ENCODE peak calls at places on chromosomes 5 and 9, in ten cellular contexts. J, U, M, K, T, Y, C, S, E and N are unnamed samples. For H3K4me1, the result is how much of the 10 kb centered on the place peaks cover.

GRCh38 chr5:58544195-58544594 is 38.7 kb upstream of the RAB3C start:
- DNase-seq in Y (no peak), K (no peak), C (peak), M (no peak), E (no peak), J (no peak), T (no peak), U (no peak), S (no peak), N (peak)

GRCh38 chr9:76866689-76867088 is 39.2 kb downstream of the PRUNE2 start:
- DNase-seq in E (peak), Y (no peak), S (peak), J (no peak), M (peak), K (no peak), T (no peak), U (no peak), C (no peak), N (no peak)

GRCh38 chr5:139575751-139576150 is 14.6 kb downstream of the UBE2D2 start:
- DNase-seq in M (no peak), J (no peak), U (no peak), E (no peak), K (no peak), T (no peak), C (no peak), S (no peak), Y (no peak), N (no peak)

GRCh38 chr9:69173497-69173890 is 583 bp upstream of the TJP2 start:
- DNase-seq in S (no peak), T (no peak), K (no peak), M (peak), C (no peak), U (no peak), E (no peak), Y (peak), J (no peak), N (no peak)

GRCh38 chr5:14472986-14473567 is 108.5 kb upstream of the OTULINL start:
- DNase-seq in U (no peak), S (no peak), M (no peak), K (no peak), C (no peak), T (no peak), E (no peak), J (no peak), Y (no peak), N (no peak)

GRCh38 chr5:122501087-122501435 is 189.0 kb downstream of the SNCAIP start:
- DNase-seq in S (no peak), K (no peak), U (no peak), T (no peak), J (no peak), E (peak), M (peak), C (no peak), Y (no peak), N (no peak)

GRCh38 chr9:74953235-74953741 is 576 bp upstream of the C9orf40 start:
- DNase-seq in C (peak), J (no peak), T (no peak), U (no peak), E (no peak), Y (no peak), M (no peak), S (no peak), K (no peak), N (peak)

GRCh38 chr5:1804001-1804690 is 2.9 kb downstream of the NDUFS6 start:
- DNase-seq in E (peak), T (no peak), C (no peak), S (no peak), M (no peak), Y (no peak), J (no peak), K (no peak), U (peak), N (no peak)

GRCh38 chr5:146568161-146568560 is 52.2 kb upstream of the GPR151 start:
- DNase-seq in M (no peak), S (no peak), J (no peak), U (no peak), T (no peak), Y (no peak), K (no peak), C (no peak), E (no peak), N (no peak)

GRCh38 chr9:20321683-20322082 is 300.6 kb downstream of the MLLT3 start:
- DNase-seq in T (no peak), K (no peak), M (no peak), C (no peak), E (no peak), U (no peak), J (no peak), Y (no peak), S (no peak), N (no peak)

GRCh38 chr9:94922691-94923107 is 196.2 kb downstream of the AOPEP start:
- DNase-seq in C (peak), Y (no peak), K (no peak), S (peak), M (no peak), T (no peak), J (no peak), U (no peak), E (peak), N (peak)

GRCh38 chr5:172370648-172371248 is 83.6 kb downstream of the SH3PXD2B start:
- DNase-seq in J (peak), C (peak), U (no peak), S (peak), T (no peak), Y (peak), K (no peak), E (peak), M (peak), N (peak)

GRCh38 chr5:135462304-135462703 is 10.2 kb upstream of the TIFAB start:
- DNase-seq in S (peak), K (no peak), J (peak), U (no peak), C (peak), M (peak), E (peak), Y (peak), T (no peak), N (peak)

GRCh38 chr5:17037751-17038150 is 101.7 kb upstream of the MYO10 start:
- DNase-seq in S (peak), M (peak), T (no peak), C (no peak), K (no peak), Y (no peak), J (no peak), U (no peak), E (peak), N (no peak)

GRCh38 chr9:42388146-42388690 is 204.8 kb downstream of the SPATA31A6 start:
- DNase-seq in J (no peak), U (no peak), S (no peak), E (no peak), C (no peak), K (no peak), T (peak), M (no peak), Y (no peak), N (no peak)

GRCh38 chr5:157828949-157829639 is 29.9 kb downstream of the CLINT1 start:
- DNase-seq in U (no peak), M (no peak), T (no peak), E (no peak), K (no peak), Y (peak), J (no peak), S (peak), C (no peak), N (peak)

GRCh38 chr5:17796757-17797398 is 162.6 kb downstream of the TAF11L14 start:
- DNase-seq in S (peak), J (no peak), T (no peak), M (peak), U (no peak), C (no peak), Y (no peak), K (no peak), E (no peak), N (no peak)

GRCh38 chr5:88957000-88957399 is 74.0 kb upstream of the MEF2C start:
- DNase-seq in E (no peak), C (no peak), J (no peak), K (no peak), U (no peak), Y (no peak), S (no peak), T (no peak), M (no peak), N (no peak)

GRCh38 chr5:168204165-168204564 is 87.3 kb upstream of the WWC1 start:
- DNase-seq in T (no peak), C (no peak), U (no peak), E (no peak), S (no peak), Y (no peak), K (no peak), M (no peak), J (no peak), N (no peak)

GRCh38 chr9:91915524-91916266 is 34.3 kb downstream of the ROR2 start:
- DNase-seq in E (peak), M (no peak), J (no peak), S (no peak), K (no peak), C (no peak), Y (no peak), T (no peak), U (no peak), N (no peak)
- H3K4me1 ChIP-seq in E (under half), M (under half), J (half or more), S (under half), K (under half), C (under half), Y (under half), T (under half), U (under half), N (under half)

GRCh38 chr5:56853710-56854109 is 38.4 kb downstream of the MAP3K1 start:
- DNase-seq in S (no peak), M (no peak), C (no peak), U (no peak), K (no peak), E (no peak), Y (no peak), J (no peak), T (no peak), N (no peak)
- H3K4me1 ChIP-seq in S (under half), M (under half), C (under half), U (under half), K (under half), E (under half), Y (under half), J (half or more), T (under half), N (under half)

GRCh38 chr9:98989036-98990000 is 45.6 kb downstream of the COL15A1 start:
- DNase-seq in T (peak), M (peak), Y (no peak), S (peak), J (no peak), K (peak), U (peak), C (peak), E (peak), N (peak)
- H3K4me1 ChIP-seq in T (under half), M (under half), Y (under half), S (under half), J (under half), K (under half), U (under half), C (under half), E (under half), N (under half)

GRCh38 chr9:89442501-89442978 is 55.4 kb downstream of the SEMA4D start:
- DNase-seq in E (no peak), U (no peak), T (no peak), J (no peak), Y (no peak), K (no peak), M (no peak), S (no peak), C (peak), N (no peak)

GRCh38 chr9:89440951-89441654 is 56.8 kb downstream of the SEMA4D start:
- DNase-seq in Y (no peak), J (peak), E (no peak), K (peak), S (no peak), M (no peak), T (no peak), U (no peak), C (no peak), N (no peak)

GRCh38 chr9:89441655-89441970 is 56.3 kb downstream of the SEMA4D start:
- DNase-seq in Y (no peak), E (no peak), S (no peak), U (no peak), M (no peak), K (no peak), C (no peak), J (no peak), T (no peak), N (no peak)

GRCh38 chr9:89442981-89443817 is 54.7 kb downstream of the SEMA4D start:
- DNase-seq in M (no peak), T (no peak), U (no peak), Y (no peak), C (no peak), S (no peak), J (no peak), E (peak), K (no peak), N (no peak)

DNA sequence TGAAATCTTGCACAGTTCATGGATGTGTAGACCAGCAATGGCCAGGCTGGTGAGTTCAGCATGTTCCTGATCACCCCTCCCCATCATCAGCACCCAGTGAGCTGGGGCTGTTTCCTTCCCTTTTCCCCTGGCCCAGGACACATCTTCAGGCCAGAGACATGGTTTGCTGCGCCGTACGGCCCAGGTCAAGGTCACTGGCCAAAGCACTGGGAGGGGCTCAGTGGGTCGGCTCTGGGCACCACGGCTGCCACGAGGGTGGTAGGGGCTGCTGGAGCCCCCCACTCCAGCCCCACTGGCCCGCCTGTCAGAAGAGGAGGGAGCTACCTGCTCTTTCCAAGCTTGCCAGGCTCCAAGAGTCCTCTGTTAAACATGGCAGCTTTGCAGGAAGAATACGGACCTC is 55.9 kb downstream of the SEMA4D start:
- DNase-seq in U (no peak), C (no peak), M (no peak), T (no peak), K (no peak), Y (no peak), S (no peak), J (no peak), E (no peak), N (no peak)
- H3K4me1 ChIP-seq in U (under half), C (half or more), M (under half), T (under half), K (half or more), Y (under half), S (under half), J (half or more), E (under half), N (under half)

GRCh38 chr9:116686135-116686534 is 970 bp upstream of the TRIM32 start:
- DNase-seq in U (no peak), T (no peak), J (no peak), M (no peak), Y (no peak), C (no peak), E (no peak), K (no peak), S (no peak), N (no peak)

GRCh38 chr9:116687074-116687761 is at the start of gene TRIM32:
- DNase-seq in E (peak), U (peak), C (peak), M (peak), T (peak), Y (peak), J (peak), K (peak), S (peak), N (peak)

GRCh38 chr9:116689117-116689516 is 2.0 kb downstream of the TRIM32 start:
- DNase-seq in T (no peak), M (no peak), C (no peak), S (no peak), U (no peak), Y (no peak), J (no peak), K (no peak), E (no peak), N (no peak)

GRCh38 chr9:116686693-116687073 is 422 bp upstream of the TRIM32 start:
- DNase-seq in C (no peak), T (no peak), Y (no peak), J (no peak), M (no peak), U (no peak), S (peak), K (peak), E (no peak), N (no peak)

DNA sequence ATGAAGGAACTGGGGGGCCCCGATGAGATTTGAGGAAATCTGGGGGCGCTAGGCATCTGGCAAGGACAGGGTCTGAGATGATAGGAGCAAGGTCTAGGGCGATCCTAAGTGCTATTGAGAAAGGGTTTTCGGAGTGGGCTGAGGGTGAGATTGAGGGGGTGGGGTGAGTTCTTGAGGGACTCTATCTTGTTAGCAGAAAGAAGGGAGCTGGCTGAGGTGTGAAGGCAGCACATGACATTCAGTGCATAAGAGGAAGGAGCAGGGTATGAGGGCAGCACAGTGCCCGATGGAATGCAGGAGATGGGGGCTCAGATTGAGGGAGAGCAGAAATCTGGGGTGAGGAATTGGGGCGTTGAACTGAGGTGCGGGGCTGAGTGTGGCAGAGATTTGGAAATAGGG is 656 bp downstream of the TRIM32 start:
- DNase-seq in T (no peak), M (no peak), Y (no peak), J (no peak), E (peak), S (no peak), K (no peak), C (peak), U (no peak), N (peak)
- H3K4me1 ChIP-seq in T (under half), M (under half), Y (under half), J (half or more), E (under half), S (under half), K (under half), C (under half), U (under half), N (half or more)

GRCh38 chr9:35650341-35651158 is at the start of gene SIT1:
- DNase-seq in Y (no peak), J (no peak), E (no peak), C (peak), T (peak), M (no peak), K (no peak), S (no peak), U (no peak), N (peak)
- H3K4me1 ChIP-seq in Y (under half), J (under half), E (under half), C (half or more), T (under half), M (under half), K (under half), S (under half), U (under half), N (half or more)

GRCh38 chr5:38695021-38695961 is 138.8 kb upstream of the LIFR start:
- DNase-seq in E (peak), K (no peak), J (no peak), U (no peak), Y (no peak), C (no peak), T (no peak), S (no peak), M (no peak), N (no peak)
- H3K4me1 ChIP-seq in E (under half), K (under half), J (under half), U (under half), Y (under half), C (under half), T (under half), S (under half), M (under half), N (under half)

GRCh38 chr5:132411382-132411925 is 41.9 kb downstream of the SLC22A5 start:
- DNase-seq in K (no peak), S (peak), E (no peak), Y (no peak), M (no peak), C (no peak), U (peak), J (peak), T (no peak), N (no peak)
- H3K4me1 ChIP-seq in K (half or more), S (half or more), E (under half), Y (under half), M (under half), C (half or more), U (under half), J (half or more), T (under half), N (under half)

DNA sequence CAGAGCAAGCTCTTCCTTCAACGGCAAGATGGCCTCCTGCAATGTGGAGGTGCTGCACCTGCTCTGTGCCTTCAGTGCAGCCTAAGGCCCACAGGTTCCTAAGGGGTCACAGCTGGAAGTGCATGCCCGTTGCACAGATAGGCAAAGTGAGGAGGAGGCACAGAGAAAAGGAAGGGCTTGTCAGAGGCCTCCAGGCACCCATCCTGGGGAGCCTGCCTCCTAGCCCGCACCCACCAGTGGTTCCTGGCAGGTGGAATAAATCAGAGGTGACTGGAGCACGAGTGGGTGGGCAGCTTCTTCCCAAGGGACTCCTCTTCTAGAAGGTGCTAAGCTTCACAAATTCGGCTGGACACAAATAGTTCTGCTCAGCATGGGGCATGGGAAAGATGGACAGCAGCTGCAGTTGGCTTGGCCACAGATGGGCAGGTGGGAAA is 52.8 kb upstream of the STXBP1 start:
- DNase-seq in T (peak), U (no peak), E (no peak), C (no peak), Y (no peak), S (no peak), K (no peak), M (no peak), J (no peak), N (no peak)
- H3K4me1 ChIP-seq in T (under half), U (under half), E (under half), C (under half), Y (half or more), S (half or more), K (under half), M (half or more), J (half or more), N (under half)